ENCODE peak calls at places on chromosomes 12 and 14, in ten cellular contexts. W is lung, F is prostate gland, R is breast epithelium, U is Panc1, Q is AG04450, T is uterus, O is A673, H is aorta, B is Peyer's patch. M is an unnamed sample.
A peak's percentile ranks its signal among the peaks of the same experiment; 100 is the strongest.

GRCh38 chr12:103879048-103879692 is 38.1 kb upstream of the NT5DC3 start:
- DNase-seq in Q (no peak), B (no peak), T (no peak), O (no peak), H (no peak), R (no peak), U (no peak), W (no peak), F (no peak), M (no peak)

GRCh38 chr14:35046048-35046750 is at the start of gene FAM177A1:
- DNase-seq in W (peak; percentile 99), Q (peak; percentile 80), F (peak; percentile 99), H (peak; percentile 100), R (peak; percentile 99), O (peak; percentile 97), T (peak; percentile 98), U (peak; percentile 52), B (peak; percentile 99), M (peak; percentile 98)

GRCh38 chr12:110230655-110231054 is 50.4 kb upstream of the ATP2A2 start:
- DNase-seq in T (no peak), F (no peak), U (no peak), W (no peak), O (no peak), H (no peak), Q (no peak), R (no peak), B (no peak), M (no peak)

GRCh38 chr14:93049295-93049694 is 66.4 kb downstream of the ITPK1 start:
- DNase-seq in F (no peak), R (no peak), B (no peak), Q (no peak), H (no peak), U (no peak), T (no peak), W (no peak), O (no peak), M (no peak)

GRCh38 chr14:26925876-26926584 is 328.2 kb upstream of the NOVA1 start:
- DNase-seq in B (no peak), O (no peak), W (peak; percentile 47), F (no peak), U (no peak), R (no peak), T (no peak), Q (no peak), H (no peak), M (no peak)

GRCh38 chr12:39805651-39806050 is 186.0 kb upstream of the ABCD2 start:
- DNase-seq in R (no peak), U (no peak), Q (no peak), H (no peak), W (no peak), T (no peak), O (no peak), F (no peak), B (no peak), M (no peak)

GRCh38 chr14:50106178-50106577 is 10.2 kb downstream of the VCPKMT start:
- DNase-seq in H (no peak), W (no peak), F (no peak), U (no peak), R (no peak), Q (no peak), T (no peak), O (peak; percentile 13), B (no peak), M (no peak)

GRCh38 chr12:87930033-87930432 is 99.2 kb downstream of the C12orf50 start:
- DNase-seq in Q (peak; percentile 66), B (no peak), R (no peak), U (no peak), H (no peak), O (no peak), W (no peak), F (no peak), T (no peak), M (no peak)

GRCh38 chr12:99282086-99282485 is 365.5 kb upstream of the GARIN6 start:
- DNase-seq in B (no peak), T (no peak), W (no peak), F (no peak), U (no peak), H (no peak), R (no peak), Q (no peak), O (no peak), M (no peak)

GRCh38 chr12:100566887-100567637 is 6.4 kb upstream of the GAS2L3 start:
- DNase-seq in B (no peak), R (no peak), W (peak; percentile 37), H (no peak), Q (no peak), O (no peak), U (no peak), F (no peak), T (no peak), M (no peak)

GRCh38 chr14:68401855-68402254 is 391.0 kb downstream of the ZFP36L1 start:
- DNase-seq in R (no peak), W (no peak), O (no peak), B (peak; percentile 35), Q (no peak), U (no peak), H (no peak), F (no peak), T (no peak), M (no peak)

GRCh38 chr12:121465921-121466799 is 66.2 kb downstream of the RNF34 start:
- DNase-seq in B (peak; percentile 45), R (no peak), O (peak; percentile 35), T (no peak), W (no peak), U (no peak), H (no peak), F (no peak), Q (no peak), M (peak; percentile 45)

GRCh38 chr12:5718680-5719079 is 226.4 kb downstream of the ANO2 start:
- DNase-seq in R (no peak), O (no peak), Q (no peak), U (no peak), H (no peak), B (no peak), W (no peak), T (no peak), F (no peak), M (no peak)

GRCh38 chr14:98189521-98189920 is 1082.5 kb downstream of the BCL11B start:
- DNase-seq in Q (no peak), W (no peak), B (peak; percentile 45), O (no peak), F (no peak), H (no peak), U (no peak), R (no peak), T (no peak), M (no peak)

GRCh38 chr14:54175298-54175942 is 218.8 kb upstream of the BMP4 start:
- DNase-seq in B (peak; percentile 43), F (peak; percentile 59), Q (peak; percentile 43), O (peak; percentile 88), T (peak; percentile 52), U (peak; percentile 20), H (no peak), R (peak; percentile 34), W (peak; percentile 75), M (peak; percentile 66)

GRCh38 chr14:76204436-76205230 is 52.9 kb downstream of the GPATCH2L start:
- DNase-seq in R (no peak), W (no peak), F (no peak), H (no peak), T (no peak), B (no peak), U (no peak), O (no peak), Q (no peak), M (no peak)

GRCh38 chr14:52825085-52825484 is 33.7 kb upstream of the GNPNAT1 start:
- DNase-seq in R (no peak), T (no peak), Q (no peak), B (no peak), U (no peak), W (no peak), O (no peak), H (no peak), F (no peak), M (no peak)

GRCh38 chr14:77955816-77956796 is 156.2 kb downstream of the ADCK1 start:
- DNase-seq in O (no peak), U (no peak), Q (no peak), F (no peak), B (no peak), H (no peak), W (no peak), T (no peak), R (no peak), M (no peak)

GRCh38 chr12:103838254-103838914 is 2.6 kb downstream of the NT5DC3 start:
- DNase-seq in F (no peak), T (no peak), B (no peak), H (no peak), W (no peak), O (no peak), U (no peak), R (no peak), Q (no peak), M (no peak)

DNA sequence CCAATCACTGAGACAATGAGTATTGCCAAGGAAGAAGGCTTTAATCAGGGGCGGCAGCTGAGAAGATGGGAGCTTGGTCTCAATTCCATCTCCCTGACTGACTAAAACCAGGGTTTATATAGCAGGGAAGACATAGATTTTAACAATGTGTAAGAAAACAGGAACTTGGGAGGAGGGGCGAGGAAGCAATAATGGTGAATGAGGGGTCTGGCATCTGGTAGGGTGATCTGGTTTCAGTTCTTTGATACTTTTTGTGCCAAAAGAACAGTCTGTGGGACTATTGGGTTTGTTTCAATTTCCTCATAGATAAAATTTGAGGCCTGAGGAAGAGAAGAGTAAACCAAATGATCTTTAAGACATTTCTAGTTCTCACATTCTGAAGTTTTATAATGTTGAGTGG is 49.2 kb downstream of the FUT8 start:
- DNase-seq in U (no peak), T (no peak), R (no peak), H (no peak), F (no peak), Q (no peak), B (peak; percentile 38), O (no peak), W (no peak), M (no peak)
- H3K27me3 ChIP-seq in U (no peaks in the 10 kb centered on the region), T (no peaks in the 10 kb centered on the region), R (no peaks in the 10 kb centered on the region), H (no peaks in the 10 kb centered on the region), F (no peaks in the 10 kb centered on the region), Q (no peaks in the 10 kb centered on the region), B (no peaks in the 10 kb centered on the region), O (no peaks in the 10 kb centered on the region), W (no peaks in the 10 kb centered on the region), M (no peaks in the 10 kb centered on the region)

GRCh38 chr14:24576178-24576577 is at the start of gene CTSG:
- DNase-seq in R (no peak), T (no peak), B (no peak), O (no peak), H (no peak), W (no peak), F (no peak), Q (no peak), U (no peak), M (no peak)
- H3K27me3 ChIP-seq in R (no peaks in the 10 kb centered on the region), T (no peaks in the 10 kb centered on the region), B (no peaks in the 10 kb centered on the region), O (no peaks in the 10 kb centered on the region), H (no peaks in the 10 kb centered on the region), W (no peaks in the 10 kb centered on the region), F (no peaks in the 10 kb centered on the region), Q (no peaks in the 10 kb centered on the region), U (no peaks in the 10 kb centered on the region), M (no peaks in the 10 kb centered on the region)

GRCh38 chr12:1884651-1885050 is 33.8 kb downstream of the CACNA2D4 start:
- DNase-seq in H (no peak), O (no peak), B (no peak), F (no peak), R (peak; percentile 13), W (no peak), T (no peak), Q (no peak), U (no peak), M (no peak)
- H3K27me3 ChIP-seq in H (no peaks in the 10 kb centered on the region), O (no peaks in the 10 kb centered on the region), B (no peaks in the 10 kb centered on the region), F (no peaks in the 10 kb centered on the region), R (no peaks in the 10 kb centered on the region), W (no peaks in the 10 kb centered on the region), T (no peaks in the 10 kb centered on the region), Q (peaks cover 62% of the 10 kb centered on the region), U (no peaks in the 10 kb centered on the region), M (no peaks in the 10 kb centered on the region)

GRCh38 chr12:46205293-46205692 is 63.5 kb downstream of the SLC38A1 start:
- DNase-seq in H (no peak), B (no peak), Q (no peak), W (no peak), T (no peak), R (no peak), O (no peak), U (no peak), F (no peak), M (no peak)
- H3K27me3 ChIP-seq in H (no peaks in the 10 kb centered on the region), B (no peaks in the 10 kb centered on the region), Q (no peaks in the 10 kb centered on the region), W (no peaks in the 10 kb centered on the region), T (no peaks in the 10 kb centered on the region), R (no peaks in the 10 kb centered on the region), O (no peaks in the 10 kb centered on the region), U (no peaks in the 10 kb centered on the region), F (no peaks in the 10 kb centered on the region), M (no peaks in the 10 kb centered on the region)